ENCODE peak calls at places on chromosomes 16 and 17, in four cellular contexts. D is H1, W is H9, O is IMR-90. M is an unnamed sample.

GRCh38 chr17:40580140-40580539 is 14.9 kb upstream of the CCR7 start:
- DNase-seq in D (no peak), W (no peak), O (no peak), M (no peak)

GRCh38 chr17:60230358-60230757 is 80.6 kb downstream of the CA4 start:
- DNase-seq in D (no peak), W (no peak), O (peak), M (no peak)

GRCh38 chr17:40820228-40820838 is 2.1 kb downstream of the KRT10 start:
- DNase-seq in D (no peak), W (no peak), O (no peak), M (no peak)

GRCh38 chr16:48810803-48811453 is 200.9 kb upstream of the N4BP1 start:
- DNase-seq in D (peak), W (peak), O (no peak), M (no peak)

GRCh38 chr17:18877104-18877503 is 19.2 kb downstream of the PRPSAP2 start:
- DNase-seq in D (no peak), W (no peak), O (peak), M (no peak)

GRCh38 chr16:67158637-67159600 is 790 bp downstream of the TRADD start:
- DNase-seq in D (peak), W (peak), O (no peak), M (peak)

GRCh38 chr17:39755550-39756375 is 18.0 kb downstream of the GRB7 start:
- DNase-seq in D (no peak), W (peak), O (peak), M (no peak)

GRCh38 chr17:71846561-71846960 is 274.3 kb upstream of the SOX9 start:
- DNase-seq in D (no peak), W (no peak), O (no peak), M (no peak)

GRCh38 chr16:81798311-81799137 is 19.4 kb downstream of the PLCG2 start:
- DNase-seq in D (no peak), W (no peak), O (no peak), M (no peak)

GRCh38 chr16:9090960-9091866 is at the start of gene HAPSTR1:
- DNase-seq in D (peak), W (peak), O (peak), M (peak)

GRCh38 chr16:9089660-9090059 is 1.8 kb upstream of the HAPSTR1 start:
- DNase-seq in D (no peak), W (no peak), O (no peak), M (no peak)

GRCh38 chr16:9088848-9089247 is 2.6 kb upstream of the HAPSTR1 start:
- DNase-seq in D (no peak), W (no peak), O (no peak), M (no peak)

GRCh38 chr16:9091867-9092281 is 430 bp downstream of the HAPSTR1 start:
- DNase-seq in D (peak), W (no peak), O (no peak), M (peak)

DNA sequence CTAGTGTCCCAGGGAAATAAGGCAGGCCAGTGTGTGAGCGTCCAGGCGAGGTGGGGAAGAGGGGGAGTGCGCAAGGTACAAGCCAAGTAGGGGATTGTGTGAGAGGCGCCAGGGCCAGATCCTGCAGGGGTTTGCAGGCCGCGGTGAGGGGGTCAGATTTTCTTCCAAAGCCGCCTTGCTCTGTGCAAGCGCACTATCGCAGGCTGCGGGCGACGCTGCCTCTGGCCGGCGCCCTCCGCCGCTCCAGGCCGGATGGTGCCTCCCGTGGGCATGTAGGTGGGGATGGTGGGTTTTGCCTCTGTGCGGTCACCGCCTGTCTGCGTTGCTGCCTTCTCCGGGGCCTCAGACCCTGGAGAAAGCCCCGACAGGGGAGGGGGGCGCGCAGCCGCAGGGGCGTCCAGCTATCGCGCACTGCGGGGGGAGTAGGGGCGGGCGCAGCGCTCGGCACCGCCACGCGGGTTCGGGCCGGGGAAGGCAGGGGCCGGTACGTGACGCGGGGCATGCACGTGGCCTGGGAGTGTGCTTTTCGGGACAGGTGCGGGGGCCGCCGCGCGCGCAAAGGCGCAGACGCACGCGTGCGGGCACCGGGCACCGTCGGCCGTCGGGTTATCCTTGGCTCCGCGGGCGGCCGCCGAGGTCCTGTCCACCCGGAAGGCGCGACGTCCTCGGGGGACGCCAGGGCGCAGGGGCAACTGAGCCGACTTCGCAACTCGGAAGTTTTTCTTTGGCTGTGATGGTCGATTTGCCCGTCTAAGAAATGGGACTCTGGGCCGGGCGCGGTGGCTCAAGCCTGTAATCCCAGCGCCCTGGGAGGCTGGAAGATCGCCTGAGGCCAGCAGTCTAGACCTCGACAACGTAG is 1.1 kb upstream of the HAPSTR1 start:
- DNase-seq in D (peak), W (peak), O (no peak), M (peak)
- H2BK5ac ChIP-seq in D (peak), W (no peak), O (peak), M (no peak)

DNA sequence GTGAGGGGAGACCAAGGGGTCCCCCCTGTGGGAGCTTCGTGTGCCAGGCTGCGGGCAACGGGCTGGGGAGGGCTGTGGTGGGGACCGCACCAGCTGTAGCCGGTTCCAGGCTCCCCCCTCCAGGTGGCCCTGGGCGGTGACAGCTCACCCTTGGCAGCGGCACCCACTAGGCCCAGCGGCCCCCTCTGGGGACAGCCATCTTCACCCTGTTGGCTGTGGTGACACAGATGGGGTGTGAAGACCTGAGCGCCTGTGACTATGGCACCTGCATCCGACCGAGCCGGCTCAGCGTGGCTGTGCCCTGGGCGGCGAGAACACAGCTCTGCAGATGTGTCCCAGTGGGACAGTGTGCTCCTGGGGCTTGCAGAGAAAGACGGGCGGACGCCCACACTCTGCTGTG is 1.1 kb upstream of the C1QTNF8 start:
- DNase-seq in D (no peak), W (no peak), O (no peak), M (no peak)
- H2BK120ac ChIP-seq in D (no peak), W (no peak), O (no peak), M (no peak)

DNA sequence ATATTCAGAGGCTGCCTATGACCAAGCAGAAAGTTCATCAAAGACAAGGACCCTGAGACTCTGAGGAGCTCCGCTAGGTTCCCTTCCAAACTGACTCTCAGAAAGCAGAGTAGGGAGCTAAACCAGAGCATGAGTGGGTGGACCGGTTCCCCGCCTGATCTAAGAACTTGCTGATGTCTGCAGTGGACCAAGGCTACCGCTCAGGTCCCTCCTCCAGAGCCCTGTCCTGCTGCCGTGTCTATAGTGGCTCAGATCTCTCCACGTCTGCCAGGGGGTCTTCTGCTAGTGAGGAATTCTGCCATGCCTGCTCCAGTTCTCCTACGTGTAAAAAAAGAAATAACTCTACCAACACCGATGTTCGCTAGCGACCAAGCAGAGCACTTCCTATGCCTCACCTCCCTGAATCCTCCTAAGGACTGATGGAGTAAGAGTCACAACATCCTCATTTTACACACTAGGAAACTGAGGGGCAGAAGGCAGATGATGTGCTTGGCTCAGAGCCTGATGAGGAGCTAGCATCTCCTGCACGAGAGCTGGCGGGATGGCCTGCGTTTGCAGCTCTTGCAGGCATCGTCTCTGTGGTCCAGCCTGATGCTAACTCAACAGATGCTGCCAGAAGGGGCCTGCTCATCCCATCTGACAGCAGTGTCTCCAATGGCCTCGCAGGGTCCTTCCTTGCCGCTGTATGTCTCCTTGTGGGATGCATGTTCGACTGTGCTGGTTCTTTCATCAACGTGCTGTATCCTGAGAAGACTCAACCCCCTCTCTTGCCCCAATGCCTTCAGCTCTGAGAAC is 265.5 kb downstream of the C16orf95 start:
- DNase-seq in D (no peak), W (no peak), O (no peak), M (no peak)
- H3K56ac ChIP-seq in D (no peak), W (no peak), O (no peak), M (no peak)

DNA sequence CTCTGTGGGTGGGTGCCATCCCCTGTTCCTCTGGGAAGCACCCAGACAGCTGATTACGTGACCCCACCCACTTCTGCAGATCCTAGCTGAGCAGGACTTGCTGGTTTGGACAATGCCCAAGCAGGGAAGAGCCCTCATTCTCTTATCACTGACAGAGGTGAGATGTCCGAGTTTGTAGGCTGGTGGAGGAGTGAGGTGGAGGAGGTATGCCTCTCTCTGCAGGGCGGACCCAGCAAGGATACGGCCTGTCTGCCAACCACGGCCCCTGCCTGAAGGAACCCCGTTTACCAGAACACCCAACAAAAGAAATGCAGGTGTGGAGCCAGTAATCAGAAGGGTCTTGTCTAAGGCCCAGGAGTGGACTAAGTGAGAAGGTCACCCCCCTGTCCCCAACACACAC is 22.1 kb downstream of the NLRP1 start:
- DNase-seq in D (no peak), W (no peak), O (no peak), M (no peak)
- H2BK5ac ChIP-seq in D (no peak), W (no peak), O (no peak), M (no peak)

DNA sequence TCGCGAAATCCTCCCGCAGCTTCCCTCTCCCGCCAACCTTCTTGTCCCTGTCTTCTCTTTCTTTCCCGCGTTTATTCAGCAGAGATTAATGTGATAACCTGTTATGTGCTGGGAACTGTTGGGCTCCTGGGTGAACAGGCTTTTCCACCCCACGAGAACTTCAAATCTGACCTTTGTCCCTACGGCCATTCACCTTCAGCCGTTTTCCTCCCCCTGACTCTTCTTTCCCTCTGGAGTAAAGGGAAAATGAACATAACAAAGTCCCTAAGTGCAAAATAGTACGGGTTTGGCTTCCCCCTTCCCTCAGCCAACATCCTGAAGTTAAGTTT is 15.1 kb upstream of the KPNA2 start:
- DNase-seq in D (no peak), W (no peak), O (no peak), M (no peak)
- H2BK120ac ChIP-seq in D (no peak), W (peak), O (peak), M (no peak)

GRCh38 chr17:45260204-45260783 is 1.6 kb downstream of the SPATA32 start:
- DNase-seq in D (no peak), W (no peak), O (no peak), M (no peak)

GRCh38 chr17:45263477-45263860 is 1.6 kb upstream of the SPATA32 start:
- DNase-seq in D (no peak), W (peak), O (no peak), M (no peak)

GRCh38 chr17:45262516-45263476 is 902 bp upstream of the SPATA32 start:
- DNase-seq in D (peak), W (peak), O (peak), M (no peak)

GRCh38 chr17:45264430-45264829 is 2.5 kb upstream of the SPATA32 start:
- DNase-seq in D (no peak), W (no peak), O (no peak), M (no peak)

DNA sequence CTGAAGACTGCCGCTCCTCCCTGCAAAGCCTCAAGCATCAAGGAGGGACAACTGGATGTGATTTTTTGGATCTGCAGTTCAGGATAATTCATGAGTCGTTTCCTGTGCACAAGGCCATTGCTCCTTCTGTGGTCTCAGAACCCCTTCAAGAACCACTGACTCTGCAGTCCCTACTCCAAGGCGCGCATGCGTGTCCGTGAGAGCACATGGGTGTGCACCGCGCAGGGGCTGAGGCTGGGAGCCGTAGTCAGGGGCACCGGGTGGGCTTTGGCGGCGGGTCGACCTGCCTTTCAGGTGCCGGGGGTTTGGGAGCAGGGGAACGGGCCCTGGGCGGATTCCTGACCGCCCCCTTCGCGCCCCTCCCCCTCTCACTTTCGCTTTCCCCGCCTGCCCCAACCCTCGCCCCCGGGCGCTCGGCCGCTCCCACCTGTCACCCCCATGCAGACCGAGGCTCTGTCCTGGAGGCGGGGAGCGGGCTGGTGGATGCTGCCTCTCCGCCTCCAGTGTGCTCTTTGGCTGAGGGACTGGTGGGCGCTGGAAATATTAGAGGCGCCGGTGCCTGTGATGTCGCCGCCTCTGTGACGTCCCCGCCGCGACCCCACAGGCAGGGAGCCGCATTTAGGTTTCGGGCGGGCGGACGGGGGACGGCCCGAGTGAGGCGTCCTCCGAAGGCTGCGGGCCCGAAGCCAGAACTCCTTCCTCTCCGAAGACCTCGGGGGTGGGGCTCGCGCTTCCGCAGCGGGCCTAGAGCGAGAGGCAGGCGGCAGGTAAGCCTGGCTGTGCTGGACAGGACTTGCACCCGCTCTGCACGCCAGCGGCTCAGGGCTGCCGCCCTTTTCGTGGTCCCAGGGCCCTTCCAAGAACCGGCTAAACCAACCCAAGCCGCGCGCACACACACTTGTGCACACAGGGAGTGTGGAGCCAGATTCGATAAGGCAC is at the start of gene SPATA32:
- DNase-seq in D (peak), W (peak), O (peak), M (peak)
- H3K56ac ChIP-seq in D (no peak), W (no peak), O (no peak), M (peak)

DNA sequence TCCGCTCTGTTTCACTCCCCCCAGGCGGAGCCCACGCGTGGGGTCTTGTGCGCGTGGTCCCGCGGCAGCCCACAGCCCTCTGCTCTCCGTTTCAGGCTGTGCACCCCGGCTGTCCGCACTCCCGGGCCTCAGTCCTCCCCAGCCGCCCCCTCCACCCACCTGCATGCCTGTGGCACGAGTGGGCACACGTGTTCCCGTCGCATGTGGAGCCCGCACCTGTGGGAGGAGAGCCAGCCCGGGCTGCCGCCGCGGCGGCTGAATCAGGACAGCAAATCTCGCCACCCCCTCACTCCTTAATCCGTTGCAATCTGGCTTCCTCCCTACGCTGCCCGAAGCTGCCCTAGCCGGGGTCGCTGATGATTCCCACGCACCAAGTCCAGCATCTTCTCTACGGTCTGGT is 69.9 kb upstream of the GRIN2A start:
- DNase-seq in D (no peak), W (no peak), O (no peak), M (no peak)
- H2BK5ac ChIP-seq in D (no peak), W (no peak), O (no peak), M (no peak)

GRCh38 chr16:77299395-77299794 is 100.2 kb downstream of the SYCE1L start:
- DNase-seq in D (no peak), W (no peak), O (no peak), M (no peak)
- H2BK120ac ChIP-seq in D (no peak), W (no peak), O (no peak), M (no peak)